ENCODE peak calls at places on chromosomes 12 and 14, in seven cellular contexts. One of them, this sample, is unnamed.

GRCh38 chr14:52922059-52922458 is 28.8 kb downstream of the FERMT2 start:
- DNase-seq in HuH-7.5: no peak
- DNase-seq in foreskin fibroblast: no peak
- DNase-seq in NCI-H69: no peak
- DNase-seq in HTR-8/SVneo: no peak
- DNase-seq in progenitor cell of endocrine pancreas: no peak
- DNase-seq in iPS DF 19.7: no peak
- DNase-seq in this sample: no peak

GRCh38 chr12:112908548-112908947 is 1.8 kb downstream of the OAS1 start:
- DNase-seq in HuH-7.5: no peak
- DNase-seq in HTR-8/SVneo: no peak
- DNase-seq in iPS DF 19.7: no peak
- DNase-seq in NCI-H69: no peak
- DNase-seq in progenitor cell of endocrine pancreas: no peak
- DNase-seq in foreskin fibroblast: no peak
- DNase-seq in this sample: no peak

GRCh38 chr12:31300783-31301182 is 25.2 kb downstream of the SINHCAF start:
- DNase-seq in HTR-8/SVneo: no peak
- DNase-seq in foreskin fibroblast: no peak
- DNase-seq in progenitor cell of endocrine pancreas: no peak
- DNase-seq in iPS DF 19.7: no peak
- DNase-seq in HuH-7.5: no peak
- DNase-seq in NCI-H69: no peak
- DNase-seq in this sample: peak; percentile 89

GRCh38 chr12:65811968-65812700 is 12.1 kb upstream of the HMGA2 start:
- DNase-seq in progenitor cell of endocrine pancreas: no peak
- DNase-seq in iPS DF 19.7: no peak
- DNase-seq in NCI-H69: no peak
- DNase-seq in foreskin fibroblast: no peak
- DNase-seq in HTR-8/SVneo: no peak
- DNase-seq in HuH-7.5: no peak
- DNase-seq in this sample: no peak

GRCh38 chr14:68840454-68840853 is 47.6 kb upstream of the ZFP36L1 start:
- DNase-seq in HuH-7.5: no peak
- DNase-seq in NCI-H69: no peak
- DNase-seq in progenitor cell of endocrine pancreas: no peak
- DNase-seq in iPS DF 19.7: no peak
- DNase-seq in HTR-8/SVneo: no peak
- DNase-seq in foreskin fibroblast: peak; percentile 34
- DNase-seq in this sample: no peak

GRCh38 chr12:25962932-25963525 is 4.5 kb downstream of the RASSF8 start:
- DNase-seq in HTR-8/SVneo: no peak
- DNase-seq in NCI-H69: no peak
- DNase-seq in iPS DF 19.7: no peak
- DNase-seq in foreskin fibroblast: peak; percentile 48
- DNase-seq in progenitor cell of endocrine pancreas: no peak
- DNase-seq in HuH-7.5: no peak
- DNase-seq in this sample: no peak

GRCh38 chr14:77039285-77040058 is 11.0 kb upstream of the IRF2BPL start:
- DNase-seq in HuH-7.5: no peak
- DNase-seq in NCI-H69: peak; percentile 82
- DNase-seq in progenitor cell of endocrine pancreas: no peak
- DNase-seq in foreskin fibroblast: peak; percentile 76
- DNase-seq in iPS DF 19.7: no peak
- DNase-seq in HTR-8/SVneo: no peak
- DNase-seq in this sample: peak; percentile 69

GRCh38 chr12:94404854-94405253 is 54.8 kb downstream of the CEP83 start:
- DNase-seq in HuH-7.5: no peak
- DNase-seq in foreskin fibroblast: no peak
- DNase-seq in NCI-H69: peak; percentile 16
- DNase-seq in HTR-8/SVneo: no peak
- DNase-seq in iPS DF 19.7: no peak
- DNase-seq in progenitor cell of endocrine pancreas: no peak
- DNase-seq in this sample: peak; percentile 89

GRCh38 chr12:27333311-27334009 is 824 bp downstream of the BMAL2 start:
- DNase-seq in NCI-H69: peak; percentile 67
- DNase-seq in foreskin fibroblast: peak; percentile 43
- DNase-seq in HuH-7.5: peak; percentile 37
- DNase-seq in iPS DF 19.7: no peak
- DNase-seq in progenitor cell of endocrine pancreas: peak; percentile 44
- DNase-seq in HTR-8/SVneo: no peak
- DNase-seq in this sample: peak; percentile 16

GRCh38 chr14:57480044-57480443 is 13.6 kb downstream of the CCDC198 start:
- DNase-seq in foreskin fibroblast: peak; percentile 6
- DNase-seq in NCI-H69: peak; percentile 66
- DNase-seq in progenitor cell of endocrine pancreas: no peak
- DNase-seq in HTR-8/SVneo: no peak
- DNase-seq in HuH-7.5: no peak
- DNase-seq in iPS DF 19.7: no peak
- DNase-seq in this sample: no peak

GRCh38 chr12:103778781-103779180 is 62.3 kb downstream of the NT5DC3 start:
- DNase-seq in iPS DF 19.7: no peak
- DNase-seq in HuH-7.5: no peak
- DNase-seq in NCI-H69: no peak
- DNase-seq in HTR-8/SVneo: no peak
- DNase-seq in foreskin fibroblast: no peak
- DNase-seq in progenitor cell of endocrine pancreas: no peak
- DNase-seq in this sample: no peak

GRCh38 chr14:52327374-52328226 is 13.5 kb downstream of the PTGER2 start:
- DNase-seq in progenitor cell of endocrine pancreas: no peak
- DNase-seq in iPS DF 19.7: no peak
- DNase-seq in HTR-8/SVneo: no peak
- DNase-seq in foreskin fibroblast: peak; percentile 51
- DNase-seq in NCI-H69: no peak
- DNase-seq in HuH-7.5: no peak
- DNase-seq in this sample: no peak

This sample was measured in NCI-H82.